ENCODE peak calls at places on chromosomes 3 and 15, in nine cellular contexts. One of them, this sample, is unnamed.

GRCh38 chr3:136752046-136752326 is 192 bp downstream of the STAG1 start:
- DNase-seq in caudate nucleus: no peak
- DNase-seq in ACHN: peak; percentile 55
- DNase-seq in 8988T: no peak
- DNase-seq in activated T-cell treated with anti-CD3 and anti-CD28 coated beads, Interleukin-2, amount 50 U/mL, for 72 hours: no peak
- DNase-seq in HT1080: no peak
- DNase-seq in DMS153: no peak
- DNase-seq in AG08395: peak; percentile 16
- DNase-seq in Ammon's horn: no peak
- DNase-seq in this sample: no peak

GRCh38 chr3:31516757-31517156 is 16.0 kb upstream of the STT3B start:
- DNase-seq in ACHN: no peak
- DNase-seq in DMS153: no peak
- DNase-seq in caudate nucleus: no peak
- DNase-seq in 8988T: no peak
- DNase-seq in Ammon's horn: no peak
- DNase-seq in HT1080: no peak
- DNase-seq in activated T-cell treated with anti-CD3 and anti-CD28 coated beads, Interleukin-2, amount 50 U/mL, for 72 hours: no peak
- DNase-seq in AG08395: no peak
- DNase-seq in this sample: no peak

GRCh38 chr3:123442908-123443307 is 6.0 kb downstream of the ADCY5 start:
- DNase-seq in activated T-cell treated with anti-CD3 and anti-CD28 coated beads, Interleukin-2, amount 50 U/mL, for 72 hours: no peak
- DNase-seq in HT1080: no peak
- DNase-seq in ACHN: no peak
- DNase-seq in caudate nucleus: no peak
- DNase-seq in DMS153: no peak
- DNase-seq in 8988T: no peak
- DNase-seq in Ammon's horn: no peak
- DNase-seq in AG08395: no peak
- DNase-seq in this sample: no peak

GRCh38 chr3:48436477-48436787 is 3.5 kb downstream of the CCDC51 start:
- DNase-seq in activated T-cell treated with anti-CD3 and anti-CD28 coated beads, Interleukin-2, amount 50 U/mL, for 72 hours: no peak
- DNase-seq in AG08395: no peak
- DNase-seq in 8988T: peak; percentile 35
- DNase-seq in caudate nucleus: no peak
- DNase-seq in ACHN: no peak
- DNase-seq in Ammon's horn: no peak
- DNase-seq in HT1080: no peak
- DNase-seq in DMS153: no peak
- DNase-seq in this sample: no peak

GRCh38 chr3:31544634-31545033 is 11.9 kb downstream of the STT3B start:
- DNase-seq in DMS153: no peak
- DNase-seq in ACHN: no peak
- DNase-seq in caudate nucleus: no peak
- DNase-seq in AG08395: no peak
- DNase-seq in Ammon's horn: no peak
- DNase-seq in HT1080: no peak
- DNase-seq in activated T-cell treated with anti-CD3 and anti-CD28 coated beads, Interleukin-2, amount 50 U/mL, for 72 hours: no peak
- DNase-seq in 8988T: no peak
- DNase-seq in this sample: no peak

GRCh38 chr3:66372681-66373350 is 128.0 kb downstream of the LRIG1 start:
- DNase-seq in caudate nucleus: peak; percentile 3
- DNase-seq in AG08395: peak; percentile 37
- DNase-seq in DMS153: peak; percentile 46
- DNase-seq in 8988T: peak; percentile 73
- DNase-seq in HT1080: no peak
- DNase-seq in activated T-cell treated with anti-CD3 and anti-CD28 coated beads, Interleukin-2, amount 50 U/mL, for 72 hours: peak; percentile 26
- DNase-seq in Ammon's horn: peak; percentile 72
- DNase-seq in ACHN: peak; percentile 5
- DNase-seq in this sample: peak; percentile 50

GRCh38 chr3:169668081-169668956 is 4.8 kb upstream of the MECOM start:
- DNase-seq in AG08395: no peak
- DNase-seq in 8988T: peak; percentile 78
- DNase-seq in Ammon's horn: no peak
- DNase-seq in activated T-cell treated with anti-CD3 and anti-CD28 coated beads, Interleukin-2, amount 50 U/mL, for 72 hours: peak; percentile 40
- DNase-seq in ACHN: no peak
- DNase-seq in HT1080: peak; percentile 14
- DNase-seq in DMS153: peak; percentile 14
- DNase-seq in caudate nucleus: no peak
- DNase-seq in this sample: no peak

GRCh38 chr15:39598186-39598850 is 17.4 kb downstream of the THBS1 start:
- DNase-seq in HT1080: no peak
- DNase-seq in activated T-cell treated with anti-CD3 and anti-CD28 coated beads, Interleukin-2, amount 50 U/mL, for 72 hours: no peak
- DNase-seq in caudate nucleus: no peak
- DNase-seq in ACHN: peak; percentile 63
- DNase-seq in 8988T: no peak
- DNase-seq in Ammon's horn: no peak
- DNase-seq in DMS153: no peak
- DNase-seq in AG08395: no peak
- DNase-seq in this sample: no peak

GRCh38 chr15:89099968-89100367 is 11.7 kb downstream of the ABHD2 start:
- DNase-seq in AG08395: no peak
- DNase-seq in HT1080: no peak
- DNase-seq in activated T-cell treated with anti-CD3 and anti-CD28 coated beads, Interleukin-2, amount 50 U/mL, for 72 hours: no peak
- DNase-seq in DMS153: no peak
- DNase-seq in ACHN: no peak
- DNase-seq in 8988T: no peak
- DNase-seq in Ammon's horn: no peak
- DNase-seq in caudate nucleus: no peak
- DNase-seq in this sample: no peak

GRCh38 chr3:177352424-177352823 is 155.1 kb upstream of the TBL1XR1 start:
- DNase-seq in ACHN: no peak
- DNase-seq in AG08395: no peak
- DNase-seq in caudate nucleus: no peak
- DNase-seq in DMS153: no peak
- DNase-seq in activated T-cell treated with anti-CD3 and anti-CD28 coated beads, Interleukin-2, amount 50 U/mL, for 72 hours: no peak
- DNase-seq in 8988T: no peak
- DNase-seq in HT1080: no peak
- DNase-seq in Ammon's horn: no peak
- DNase-seq in this sample: no peak

GRCh38 chr3:66382142-66382541 is 118.7 kb downstream of the LRIG1 start:
- DNase-seq in 8988T: no peak
- DNase-seq in activated T-cell treated with anti-CD3 and anti-CD28 coated beads, Interleukin-2, amount 50 U/mL, for 72 hours: no peak
- DNase-seq in DMS153: no peak
- DNase-seq in caudate nucleus: no peak
- DNase-seq in AG08395: no peak
- DNase-seq in Ammon's horn: no peak
- DNase-seq in ACHN: no peak
- DNase-seq in HT1080: no peak
- DNase-seq in this sample: no peak

GRCh38 chr3:139120336-139120971 is 75.8 kb upstream of the PRR23C start:
- DNase-seq in 8988T: no peak
- DNase-seq in DMS153: no peak
- DNase-seq in HT1080: peak; percentile 82
- DNase-seq in Ammon's horn: no peak
- DNase-seq in caudate nucleus: no peak
- DNase-seq in ACHN: peak; percentile 6
- DNase-seq in AG08395: peak; percentile 78
- DNase-seq in activated T-cell treated with anti-CD3 and anti-CD28 coated beads, Interleukin-2, amount 50 U/mL, for 72 hours: no peak
- DNase-seq in this sample: no peak

GRCh38 chr3:127711021-127711420 is 38.3 kb downstream of the ABTB1 start:
- DNase-seq in DMS153: no peak
- DNase-seq in AG08395: no peak
- DNase-seq in ACHN: no peak
- DNase-seq in Ammon's horn: no peak
- DNase-seq in HT1080: no peak
- DNase-seq in 8988T: no peak
- DNase-seq in caudate nucleus: no peak
- DNase-seq in activated T-cell treated with anti-CD3 and anti-CD28 coated beads, Interleukin-2, amount 50 U/mL, for 72 hours: no peak
- DNase-seq in this sample: no peak

GRCh38 chr3:71372911-71373637 is 210.5 kb downstream of the FOXP1 start:
- DNase-seq in caudate nucleus: no peak
- DNase-seq in 8988T: no peak
- DNase-seq in ACHN: no peak
- DNase-seq in AG08395: no peak
- DNase-seq in activated T-cell treated with anti-CD3 and anti-CD28 coated beads, Interleukin-2, amount 50 U/mL, for 72 hours: peak; percentile 27
- DNase-seq in Ammon's horn: no peak
- DNase-seq in DMS153: no peak
- DNase-seq in HT1080: no peak
- DNase-seq in this sample: no peak

GRCh38 chr3:126378341-126378751 is 16.4 kb upstream of the CFAP100 start:
- DNase-seq in caudate nucleus: no peak
- DNase-seq in ACHN: no peak
- DNase-seq in Ammon's horn: no peak
- DNase-seq in 8988T: no peak
- DNase-seq in AG08395: no peak
- DNase-seq in DMS153: no peak
- DNase-seq in HT1080: no peak
- DNase-seq in activated T-cell treated with anti-CD3 and anti-CD28 coated beads, Interleukin-2, amount 50 U/mL, for 72 hours: no peak
- DNase-seq in this sample: no peak

GRCh38 chr3:110752307-110752706 is 319.3 kb upstream of the NECTIN3 start:
- DNase-seq in activated T-cell treated with anti-CD3 and anti-CD28 coated beads, Interleukin-2, amount 50 U/mL, for 72 hours: no peak
- DNase-seq in DMS153: no peak
- DNase-seq in AG08395: no peak
- DNase-seq in ACHN: no peak
- DNase-seq in HT1080: no peak
- DNase-seq in Ammon's horn: no peak
- DNase-seq in 8988T: no peak
- DNase-seq in caudate nucleus: no peak
- DNase-seq in this sample: no peak

GRCh38 chr3:52786330-52787215 is 8.0 kb upstream of the ITIH3 start:
- DNase-seq in AG08395: no peak
- DNase-seq in ACHN: no peak
- DNase-seq in DMS153: no peak
- DNase-seq in activated T-cell treated with anti-CD3 and anti-CD28 coated beads, Interleukin-2, amount 50 U/mL, for 72 hours: no peak
- DNase-seq in 8988T: no peak
- DNase-seq in HT1080: no peak
- DNase-seq in Ammon's horn: no peak
- DNase-seq in caudate nucleus: no peak
- DNase-seq in this sample: no peak

GRCh38 chr15:70932397-70932796 is 39.8 kb downstream of the LRRC49 start:
- DNase-seq in caudate nucleus: no peak
- DNase-seq in Ammon's horn: no peak
- DNase-seq in DMS153: no peak
- DNase-seq in activated T-cell treated with anti-CD3 and anti-CD28 coated beads, Interleukin-2, amount 50 U/mL, for 72 hours: no peak
- DNase-seq in HT1080: peak; percentile 2
- DNase-seq in AG08395: no peak
- DNase-seq in 8988T: no peak
- DNase-seq in ACHN: no peak
- DNase-seq in this sample: no peak

This sample was measured in SK-MEL-5.